ENCODE peak calls at places on chromosomes 3 and 15, in six cellular contexts. T is AG04450; E is foreskin keratinocyte; O is GM23338; F is right cardiac atrium; V is CD8-positive, alpha-beta memory T cell. Y is an unnamed sample.

GRCh38 chr3:143247007-143247563 is 127.5 kb downstream of the CHST2 start:
- DNase-seq in T (no peak), E (no peak), O (peak), F (no peak), V (no peak), Y (no peak)

GRCh38 chr3:145899229-145899628 is 261.8 kb downstream of the PLOD2 start:
- DNase-seq in T (no peak), E (no peak), O (no peak), F (no peak), V (no peak), Y (no peak)

GRCh38 chr3:41158947-41159346 is 40.4 kb upstream of the CTNNB1 start:
- DNase-seq in T (no peak), E (peak), O (no peak), F (no peak), V (no peak), Y (peak)

GRCh38 chr3:89059201-89059600 is 48.2 kb upstream of the EPHA3 start:
- DNase-seq in T (no peak), E (peak), O (no peak), F (peak), V (no peak), Y (peak)

GRCh38 chr3:61181874-61182273 is 69.4 kb downstream of the FHIT start:
- DNase-seq in T (no peak), E (peak), O (no peak), F (no peak), V (no peak), Y (peak)

GRCh38 chr15:77838061-77838460 is 205.3 kb upstream of the LINGO1 start:
- DNase-seq in T (no peak), E (no peak), O (no peak), F (no peak), V (no peak), Y (no peak)

GRCh38 chr3:108088697-108089096 is 2.1 kb downstream of the CD47 start:
- DNase-seq in T (no peak), E (no peak), O (no peak), F (no peak), V (peak), Y (no peak)

GRCh38 chr3:30685267-30685667 is 78.9 kb downstream of the TGFBR2 start:
- DNase-seq in T (no peak), E (no peak), O (no peak), F (no peak), V (no peak), Y (no peak)

GRCh38 chr3:193134895-193135294 is 106.1 kb upstream of the PLAAT1 start:
- DNase-seq in T (no peak), E (peak), O (no peak), F (no peak), V (no peak), Y (peak)

GRCh38 chr3:50089603-50089945 is 855 bp downstream of the RBM5 start:
- DNase-seq in T (no peak), E (no peak), O (peak), F (no peak), V (no peak), Y (no peak)

GRCh38 chr15:74758736-74759135 is 10.1 kb downstream of the CYP1A2 start:
- DNase-seq in T (no peak), E (no peak), O (no peak), F (no peak), V (no peak), Y (no peak)

GRCh38 chr3:171904829-171905228 is 61.7 kb downstream of the TMEM212 start:
- DNase-seq in T (no peak), E (no peak), O (no peak), F (no peak), V (no peak), Y (no peak)

GRCh38 chr3:53083949-53084309 is 38.1 kb upstream of the SFMBT1 start:
- DNase-seq in T (no peak), E (no peak), O (no peak), F (no peak), V (no peak), Y (no peak)

GRCh38 chr3:183122257-183122932 is 23.1 kb upstream of the MCCC1 start:
- DNase-seq in T (no peak), E (no peak), O (peak), F (no peak), V (peak), Y (no peak)

GRCh38 chr3:128439226-128439625 is 27.5 kb downstream of the DNAJB8 start:
- DNase-seq in T (no peak), E (no peak), O (no peak), F (no peak), V (no peak), Y (no peak)

GRCh38 chr15:31468911-31469800 is 142.5 kb downstream of the KLF13 start:
- DNase-seq in T (no peak), E (no peak), O (no peak), F (no peak), V (no peak), Y (no peak)

GRCh38 chr15:27989838-27990237 is 109.3 kb downstream of the OCA2 start:
- DNase-seq in T (no peak), E (no peak), O (no peak), F (no peak), V (no peak), Y (no peak)

GRCh38 chr3:139202226-139202958 is 141.4 kb upstream of the MRPS22 start:
- DNase-seq in T (no peak), E (no peak), O (peak), F (peak), V (no peak), Y (no peak)

GRCh38 chr15:99424131-99424571 is 141.6 kb upstream of the MEF2A start:
- DNase-seq in T (no peak), E (no peak), O (no peak), F (no peak), V (no peak), Y (no peak)

GRCh38 chr3:136194409-136195257 is 1.5 kb downstream of the MSL2 start:
- DNase-seq in T (no peak), E (no peak), O (peak), F (peak), V (peak), Y (no peak)

GRCh38 chr3:98839846-98840245 is 61.6 kb downstream of the DCBLD2 start:
- DNase-seq in T (no peak), E (no peak), O (no peak), F (no peak), V (no peak), Y (no peak)

GRCh38 chr3:169245631-169246030 is 417.9 kb downstream of the MECOM start:
- DNase-seq in T (no peak), E (no peak), O (no peak), F (no peak), V (no peak), Y (no peak)

GRCh38 chr3:30721314-30721634 is 114.9 kb downstream of the TGFBR2 start:
- DNase-seq in T (no peak), E (no peak), O (no peak), F (no peak), V (no peak), Y (no peak)

GRCh38 chr3:56664823-56665222 is 18.2 kb downstream of the TASOR start:
- DNase-seq in T (no peak), E (no peak), O (no peak), F (no peak), V (no peak), Y (no peak)
- H3K27ac ChIP-seq in T (no peak), E (no peak), O (no peak), F (no peak), V (no peak), Y (no peak)

GRCh38 chr3:46844397-46844796 is 18.8 kb downstream of the MYL3 start:
- DNase-seq in T (no peak), E (no peak), O (no peak), F (no peak), V (no peak), Y (no peak)

GRCh38 chr3:46845397-46845859 is 17.8 kb downstream of the MYL3 start:
- DNase-seq in T (peak), E (no peak), O (peak), F (peak), V (peak), Y (no peak)

GRCh38 chr3:46843508-46843907 is 19.7 kb downstream of the MYL3 start:
- DNase-seq in T (no peak), E (no peak), O (no peak), F (no peak), V (no peak), Y (no peak)

GRCh38 chr3:46845860-46846623 is 17.2 kb downstream of the MYL3 start:
- DNase-seq in T (peak), E (no peak), O (peak), F (peak), V (peak), Y (no peak)

GRCh38 chr3:46844851-46845250 is 18.4 kb downstream of the MYL3 start:
- DNase-seq in T (no peak), E (no peak), O (no peak), F (peak), V (no peak), Y (no peak)
- H3K27ac ChIP-seq in T (no peak), E (no peak), O (no peak), F (peak), V (no peak), Y (no peak)

GRCh38 chr3:141100531-141101320 is 49.6 kb downstream of the SPSB4 start:
- DNase-seq in T (no peak), E (no peak), O (no peak), F (no peak), V (no peak), Y (no peak)
- H3K27ac ChIP-seq in T (no peak), E (no peak), O (no peak), F (no peak), V (no peak), Y (no peak)

DNA sequence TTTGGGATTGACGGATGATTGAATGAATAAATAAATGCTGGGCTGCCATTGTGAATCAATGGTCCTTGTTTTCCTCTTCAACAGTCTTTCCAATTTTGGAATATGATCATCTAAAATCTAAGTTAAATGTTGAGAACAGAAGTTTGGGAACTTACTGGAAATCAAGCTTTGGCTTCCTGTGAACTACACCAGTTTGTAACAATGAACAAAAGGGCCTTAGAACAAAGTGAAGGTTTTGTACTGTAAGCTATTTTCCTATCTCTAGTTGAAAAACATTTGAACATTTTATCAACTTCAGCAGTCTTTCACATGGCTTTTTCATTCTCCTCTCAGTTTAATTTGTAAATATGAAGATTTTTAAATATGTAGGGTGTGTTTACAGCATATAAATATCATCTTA is 66.3 kb downstream of the RUBCN start:
- DNase-seq in T (no peak), E (no peak), O (no peak), F (no peak), V (no peak), Y (no peak)
- H3K27ac ChIP-seq in T (no peak), E (no peak), O (no peak), F (no peak), V (no peak), Y (no peak)

GRCh38 chr15:79682285-79682684 is 214.5 kb downstream of the MTHFS start:
- DNase-seq in T (peak), E (no peak), O (no peak), F (peak), V (no peak), Y (no peak)
- H3K27ac ChIP-seq in T (peak), E (no peak), O (no peak), F (no peak), V (no peak), Y (no peak)

DNA sequence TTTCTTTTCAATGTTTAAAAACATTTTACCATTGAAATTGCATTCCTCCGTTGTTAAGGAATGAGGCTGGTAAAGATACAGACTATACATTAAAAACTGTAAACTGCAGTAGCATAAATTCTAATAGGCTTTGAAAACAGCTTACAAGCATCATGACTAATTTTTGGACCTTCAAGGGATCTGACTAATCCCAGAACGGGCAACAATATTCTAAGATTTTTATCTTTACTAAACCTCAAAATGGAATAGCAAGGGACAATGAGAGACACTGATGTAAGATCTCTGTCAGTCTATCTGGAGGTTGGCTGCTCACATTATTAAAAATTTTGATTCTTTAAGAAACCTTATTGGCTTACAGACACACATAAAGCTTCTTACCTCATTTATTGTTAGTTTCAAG is 74.7 kb downstream of the BTD start:
- DNase-seq in T (no peak), E (no peak), O (no peak), F (no peak), V (no peak), Y (no peak)
- H3K27ac ChIP-seq in T (no peak), E (no peak), O (no peak), F (no peak), V (no peak), Y (no peak)

GRCh38 chr3:18902081-18902793 is 246.1 kb upstream of the KCNH8 start:
- DNase-seq in T (no peak), E (no peak), O (no peak), F (no peak), V (no peak), Y (no peak)
- H3K27ac ChIP-seq in T (no peak), E (no peak), O (no peak), F (no peak), V (no peak), Y (no peak)

GRCh38 chr3:115248274-115248673 is 101.2 kb upstream of the ZBTB20 start:
- DNase-seq in T (no peak), E (no peak), O (no peak), F (no peak), V (no peak), Y (no peak)

GRCh38 chr3:115244350-115244749 is 97.3 kb upstream of the ZBTB20 start:
- DNase-seq in T (no peak), E (no peak), O (no peak), F (no peak), V (no peak), Y (no peak)

GRCh38 chr3:115245437-115245836 is 98.3 kb upstream of the ZBTB20 start:
- DNase-seq in T (peak), E (peak), O (no peak), F (no peak), V (no peak), Y (peak)

GRCh38 chr3:115246621-115247020 is 99.5 kb upstream of the ZBTB20 start:
- DNase-seq in T (no peak), E (no peak), O (no peak), F (no peak), V (no peak), Y (no peak)

GRCh38 chr3:115245899-115246298 is 98.8 kb upstream of the ZBTB20 start:
- DNase-seq in T (no peak), E (no peak), O (no peak), F (no peak), V (no peak), Y (no peak)
- H3K27ac ChIP-seq in T (no peak), E (no peak), O (no peak), F (no peak), V (no peak), Y (no peak)

GRCh38 chr3:113255854-113256615 is 44.7 kb downstream of the BOC start:
- DNase-seq in T (no peak), E (no peak), O (no peak), F (no peak), V (no peak), Y (no peak)
- H3K27ac ChIP-seq in T (no peak), E (no peak), O (no peak), F (no peak), V (no peak), Y (no peak)